ENCODE peak calls at places on chromosomes 11 and 22, in four cellular contexts. C is IMR-90, Z is left ventricle myocardium inferior, D is pancreas. R is an unnamed sample.

GRCh38 chr11:76730887-76731286 is 52.3 kb upstream of the TSKU start:
- DNase-seq in C (no peak), Z (no peak), D (no peak), R (no peak)

GRCh38 chr11:61021661-61022212 is 50.3 kb downstream of the CD6 start:
- DNase-seq in C (no peak), Z (no peak), D (no peak), R (peak)

GRCh38 chr22:36334838-36335603 is 52.7 kb downstream of the MYH9 start:
- DNase-seq in C (peak), Z (no peak), D (peak), R (peak)

GRCh38 chr22:49621601-49622210 is 206.0 kb downstream of the BRD1 start:
- DNase-seq in C (no peak), Z (peak), D (peak), R (no peak)

GRCh38 chr11:45736424-45736823 is 68.5 kb upstream of the SLC35C1 start:
- DNase-seq in C (peak), Z (no peak), D (no peak), R (peak)

GRCh38 chr11:108596701-108597100 is 3.1 kb upstream of the EXPH5 start:
- DNase-seq in C (no peak), Z (no peak), D (no peak), R (no peak)

GRCh38 chr22:42931421-42932196 is 74.5 kb upstream of the ARFGAP3 start:
- DNase-seq in C (peak), Z (no peak), D (no peak), R (peak)

GRCh38 chr11:60206616-60207015 is 23.7 kb upstream of the MS4A6A start:
- DNase-seq in C (no peak), Z (no peak), D (no peak), R (no peak)

GRCh38 chr22:27554841-27555456 is 246.6 kb downstream of the MN1 start:
- DNase-seq in C (no peak), Z (no peak), D (no peak), R (no peak)

GRCh38 chr11:68999093-68999747 is 13.8 kb downstream of the MRGPRF start:
- DNase-seq in C (no peak), Z (no peak), D (no peak), R (no peak)

GRCh38 chr22:21443057-21443734 is 24.0 kb upstream of the TMEM191C start:
- DNase-seq in C (no peak), Z (no peak), D (peak), R (peak)

GRCh38 chr11:10441021-10441523 is 14.0 kb upstream of the AMPD3 start:
- DNase-seq in C (peak), Z (no peak), D (no peak), R (no peak)

GRCh38 chr11:29448246-29448877 is 568.5 kb downstream of the KCNA4 start:
- DNase-seq in C (peak), Z (no peak), D (no peak), R (no peak)

GRCh38 chr22:30286813-30287625 is 2.3 kb downstream of the CASTOR1 start:
- DNase-seq in C (peak), Z (peak), D (peak), R (peak)

GRCh38 chr22:20239951-20240773 is 28.0 kb downstream of the RTN4R start:
- DNase-seq in C (no peak), Z (peak), D (no peak), R (peak)

GRCh38 chr11:11966826-11967668 is 41.4 kb downstream of the DKK3 start:
- DNase-seq in C (peak), Z (peak), D (peak), R (peak)

GRCh38 chr22:43972931-43973330 is 17.7 kb downstream of the SAMM50 start:
- DNase-seq in C (no peak), Z (no peak), D (no peak), R (no peak)

GRCh38 chr11:24748261-24748660 is 251.4 kb downstream of the LUZP2 start:
- DNase-seq in C (no peak), Z (no peak), D (no peak), R (no peak)

GRCh38 chr22:27331526-27332281 is 469.9 kb downstream of the MN1 start:
- DNase-seq in C (peak), Z (peak), D (peak), R (peak)

GRCh38 chr11:92276773-92277172 is 52.2 kb downstream of the FAT3 start:
- DNase-seq in C (peak), Z (no peak), D (no peak), R (no peak)

GRCh38 chr11:109123811-109124787 is 297.9 kb upstream of the C11orf87 start:
- DNase-seq in C (peak), Z (peak), D (peak), R (peak)

GRCh38 chr11:44266056-44266780 is 43.7 kb downstream of the ALX4 start:
- DNase-seq in C (no peak), Z (no peak), D (no peak), R (no peak)

GRCh38 chr11:119093951-119094815 is 7.5 kb downstream of the DPAGT1 start:
- DNase-seq in C (peak), Z (no peak), D (peak), R (peak)

GRCh38 chr11:116421529-116422185 is 351.1 kb downstream of the BUD13 start:
- DNase-seq in C (no peak), Z (no peak), D (no peak), R (no peak)

GRCh38 chr11:14179126-14179820 is 179.7 kb downstream of the RRAS2 start:
- DNase-seq in C (peak), Z (no peak), D (no peak), R (no peak)

GRCh38 chr11:47388697-47389576 is 10.6 kb upstream of the SPI1 start:
- DNase-seq in C (no peak), Z (no peak), D (no peak), R (peak)

GRCh38 chr11:91947215-91947614 is 277.4 kb upstream of the FAT3 start:
- DNase-seq in C (peak), Z (no peak), D (no peak), R (no peak)

DNA sequence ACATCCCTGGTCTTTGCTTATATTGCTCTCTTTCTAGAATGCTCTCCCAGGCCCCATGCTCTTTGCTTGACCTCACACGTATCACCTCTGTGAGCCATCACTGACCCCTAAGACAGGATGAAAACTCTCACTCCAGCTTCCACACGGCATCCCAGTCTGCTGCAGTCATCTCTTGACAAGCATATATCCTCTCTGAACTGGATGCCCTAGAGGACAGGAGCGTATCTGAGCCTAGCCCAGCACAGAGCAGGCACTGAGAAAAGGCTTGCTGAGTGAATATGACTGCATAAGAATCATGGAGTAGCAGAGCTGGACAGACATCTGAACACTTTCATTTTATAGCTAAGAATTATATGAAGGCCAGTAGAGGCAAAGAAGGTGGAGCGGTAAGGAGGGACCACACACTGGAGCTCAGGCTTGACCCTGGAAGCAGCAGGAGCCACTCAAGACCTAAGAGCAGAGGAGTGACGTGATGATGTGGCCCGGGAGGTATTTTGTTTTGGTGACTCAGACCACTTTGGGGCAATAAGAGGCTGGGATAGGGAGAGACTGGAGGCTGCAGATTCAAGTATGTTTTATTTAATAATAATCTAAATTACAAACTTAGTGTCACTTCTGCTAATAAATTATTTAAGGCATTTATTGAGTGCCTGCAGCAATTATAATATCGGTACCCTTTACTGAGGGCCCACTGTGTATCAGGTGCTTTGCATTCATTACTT is 42.7 kb downstream of the MAP6 start:
- DNase-seq in C (peak), Z (no peak), D (no peak), R (no peak)
- H3K27ac ChIP-seq in C (peak), Z (no peak), D (no peak), R (no peak)

GRCh38 chr11:86743223-86744118 is 56.9 kb upstream of the PRSS23 start:
- DNase-seq in C (peak), Z (no peak), D (no peak), R (no peak)
- H3K27ac ChIP-seq in C (peak), Z (no peak), D (no peak), R (peak)

GRCh38 chr11:125129316-125129990 is 18.0 kb upstream of the TMEM218 start:
- DNase-seq in C (no peak), Z (no peak), D (no peak), R (no peak)
- H3K27ac ChIP-seq in C (peak), Z (no peak), D (no peak), R (no peak)

GRCh38 chr22:39463277-39463676 is 6.5 kb downstream of the MGAT3 start:
- DNase-seq in C (no peak), Z (no peak), D (no peak), R (peak)
- H3K27ac ChIP-seq in C (no peak), Z (peak), D (no peak), R (peak)

GRCh38 chr22:38289583-38290082 is 16.8 kb upstream of the TMEM184B start:
- DNase-seq in C (no peak), Z (no peak), D (no peak), R (peak)

GRCh38 chr22:38292694-38293093 is 19.9 kb upstream of the TMEM184B start:
- DNase-seq in C (no peak), Z (no peak), D (no peak), R (no peak)

GRCh38 chr22:38291201-38291777 is 18.5 kb upstream of the TMEM184B start:
- DNase-seq in C (no peak), Z (no peak), D (no peak), R (peak)

GRCh38 chr22:38286915-38287669 is 14.3 kb upstream of the TMEM184B start:
- DNase-seq in C (no peak), Z (no peak), D (no peak), R (no peak)

DNA sequence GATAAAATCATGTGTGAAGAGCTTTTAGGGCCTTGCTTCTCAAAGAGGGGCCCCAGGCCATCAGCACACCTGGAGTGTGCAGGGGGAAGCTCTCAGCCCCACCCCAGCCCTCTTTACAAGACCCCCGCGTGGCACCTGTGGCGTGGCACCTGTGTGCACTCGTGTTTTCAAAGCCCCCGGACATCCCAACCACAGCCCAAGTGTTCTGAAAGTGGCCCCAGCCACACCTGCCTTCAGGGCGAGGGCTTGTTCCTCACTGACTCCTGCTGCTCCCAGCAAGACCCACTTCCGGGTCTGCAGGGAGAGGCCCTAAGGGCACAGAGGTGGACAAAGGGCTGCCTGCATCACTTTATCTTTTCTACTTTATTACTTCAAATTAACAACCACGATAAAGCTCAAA is 17.5 kb upstream of the TMEM184B start:
- DNase-seq in C (no peak), Z (no peak), D (no peak), R (peak)
- H3K27ac ChIP-seq in C (no peak), Z (peak), D (no peak), R (no peak)

DNA sequence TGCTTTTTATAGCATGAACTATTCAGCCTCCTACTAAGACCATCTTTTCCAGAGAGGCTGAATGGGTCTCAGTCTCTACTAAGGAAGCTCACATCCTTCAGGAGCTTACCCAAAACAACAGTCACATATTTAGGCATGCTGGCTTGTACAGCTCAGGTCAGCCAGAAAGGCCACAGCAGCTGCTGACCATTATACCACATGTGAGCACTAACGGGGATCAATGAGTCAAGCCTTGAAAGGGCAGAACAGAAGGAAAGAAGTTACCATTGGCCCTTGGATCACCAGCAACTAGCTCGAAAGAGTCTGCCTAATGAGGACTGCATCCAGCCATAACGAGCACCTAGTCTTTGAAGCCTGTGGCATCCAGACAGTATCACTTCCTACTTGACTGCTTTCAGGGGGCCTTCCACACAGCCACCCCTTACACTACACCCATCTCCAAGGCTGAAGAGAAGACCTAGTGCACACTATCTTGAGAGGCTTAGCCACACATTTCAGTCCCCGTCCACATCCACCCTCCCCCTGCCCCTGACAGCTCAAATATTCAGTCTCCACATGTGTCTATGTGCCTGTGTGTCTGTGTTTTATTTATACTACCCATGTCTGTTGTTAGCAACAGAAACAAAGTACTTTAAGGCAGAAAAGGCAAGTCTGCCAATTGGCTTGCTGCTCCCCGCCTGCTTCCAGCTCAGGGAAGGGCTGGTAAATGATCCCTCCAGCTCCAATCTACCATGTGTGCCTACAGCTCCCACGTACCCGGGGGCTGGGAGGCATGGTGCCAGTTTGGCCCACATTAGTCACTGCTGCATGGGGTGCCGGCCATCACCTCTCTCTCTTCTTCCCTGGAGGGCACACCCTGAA is 95.5 kb downstream of the RPL27A start:
- DNase-seq in C (peak), Z (peak), D (peak), R (peak)
- H3K27ac ChIP-seq in C (no peak), Z (peak), D (no peak), R (peak)

GRCh38 chr11:129731316-129731715 is 84.3 kb upstream of the TMEM45B start:
- DNase-seq in C (no peak), Z (no peak), D (no peak), R (no peak)
- H3K27ac ChIP-seq in C (no peak), Z (no peak), D (no peak), R (no peak)

GRCh38 chr22:41498322-41498721 is 29.4 kb downstream of the ACO2 start:
- DNase-seq in C (no peak), Z (no peak), D (no peak), R (no peak)
- H3K27ac ChIP-seq in C (no peak), Z (peak), D (no peak), R (peak)

GRCh38 chr11:1573847-1574255 is 1.8 kb upstream of the DUSP8 start:
- DNase-seq in C (no peak), Z (no peak), D (peak), R (no peak)

GRCh38 chr11:1572200-1573076 is at the start of gene DUSP8:
- DNase-seq in C (peak), Z (peak), D (peak), R (peak)

GRCh38 chr11:1574256-1575242 is 2.5 kb upstream of the DUSP8 start:
- DNase-seq in C (peak), Z (peak), D (peak), R (peak)

GRCh38 chr11:1571760-1572199 is 291 bp downstream of the DUSP8 start:
- DNase-seq in C (no peak), Z (no peak), D (no peak), R (no peak)

GRCh38 chr11:1573077-1573846 is 1.2 kb upstream of the DUSP8 start:
- DNase-seq in C (no peak), Z (no peak), D (peak), R (no peak)
- H3K27ac ChIP-seq in C (no peak), Z (peak), D (peak), R (no peak)

GRCh38 chr11:111680486-111681175 is 78.4 kb downstream of the SIK2 start:
- DNase-seq in C (no peak), Z (no peak), D (no peak), R (no peak)

GRCh38 chr11:111672949-111673348 is 70.7 kb downstream of the SIK2 start:
- DNase-seq in C (no peak), Z (no peak), D (no peak), R (no peak)

GRCh38 chr11:111674941-111675340 is 72.7 kb downstream of the SIK2 start:
- DNase-seq in C (peak), Z (no peak), D (no peak), R (no peak)

GRCh38 chr11:111675891-111676290 is 73.6 kb downstream of the SIK2 start:
- DNase-seq in C (no peak), Z (no peak), D (no peak), R (no peak)

DNA sequence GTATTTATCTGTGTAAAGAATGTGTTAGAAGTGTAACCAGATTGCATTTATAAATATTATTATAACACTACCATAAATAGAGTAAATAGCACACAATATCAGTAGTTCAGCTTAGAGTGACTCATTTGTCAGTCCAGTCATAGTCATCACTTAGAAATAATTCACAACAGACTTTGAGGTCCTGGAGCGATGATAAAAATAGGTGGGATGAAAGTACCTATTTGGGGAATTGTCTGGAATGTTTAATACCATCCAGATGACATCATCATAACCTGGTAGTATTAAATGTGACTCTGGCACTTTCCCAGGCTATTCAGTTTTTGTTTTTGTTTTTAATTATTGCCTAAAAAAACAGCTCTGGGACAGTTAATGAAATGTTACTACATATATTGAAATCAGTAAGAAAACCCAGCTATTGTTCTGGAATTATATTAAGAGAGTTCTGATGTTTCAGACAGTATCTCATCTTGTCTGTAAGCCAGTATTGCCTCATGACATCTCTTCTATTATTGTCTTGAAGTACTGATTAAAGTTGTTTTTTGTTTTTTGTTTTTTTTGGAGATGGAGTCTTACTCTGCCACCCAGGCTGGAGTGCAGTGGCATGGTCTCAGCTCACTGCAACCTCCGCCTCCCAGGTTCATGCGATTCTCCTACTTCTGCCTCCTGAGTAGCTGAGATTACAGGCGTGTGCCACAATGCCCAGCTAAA is 74.8 kb downstream of the SIK2 start:
- DNase-seq in C (peak), Z (no peak), D (no peak), R (no peak)
- H3K27ac ChIP-seq in C (no peak), Z (peak), D (no peak), R (no peak)

R was measured in right cardiac atrium.